ENCODE peak calls at places on chromosomes 16 and 17, in seven cellular contexts. S is upper lobe of left lung, J is IMR-90, X is esophagus squamous epithelium, C is transverse colon, P is body of pancreas, K is gastrocnemius medialis. I is an unnamed sample.

GRCh38 chr17:62891659-62892058 is 74.4 kb upstream of the TANC2 start:
- DNase-seq in S (no peak), J (no peak), X (no peak), C (no peak), P (no peak), K (no peak), I (no peak)

GRCh38 chr17:73855933-73856332 is 211.7 kb upstream of the SDK2 start:
- DNase-seq in S (no peak), J (no peak), X (no peak), C (no peak), P (no peak), K (no peak), I (no peak)

GRCh38 chr16:77834600-77834963 is 46.2 kb downstream of the VAT1L start:
- DNase-seq in S (no peak), J (peak), X (no peak), C (no peak), P (no peak), K (no peak), I (no peak)

GRCh38 chr17:48598727-48599126 is 5.1 kb upstream of the HOXB5 start:
- DNase-seq in S (no peak), J (no peak), X (no peak), C (no peak), P (no peak), K (no peak), I (no peak)

GRCh38 chr16:59754854-59755253 is 1020.7 kb upstream of the GOT2 start:
- DNase-seq in S (no peak), J (no peak), X (no peak), C (no peak), P (no peak), K (no peak), I (no peak)

GRCh38 chr16:14063618-14064581 is 7.2 kb upstream of the MRTFB start:
- DNase-seq in S (no peak), J (no peak), X (no peak), C (no peak), P (no peak), K (no peak), I (no peak)

GRCh38 chr17:17917394-17917793 is 54.8 kb downstream of the TOM1L2 start:
- DNase-seq in S (no peak), J (no peak), X (no peak), C (no peak), P (no peak), K (no peak), I (no peak)

GRCh38 chr17:57470906-57471305 is 214.6 kb downstream of the MSI2 start:
- DNase-seq in S (no peak), J (no peak), X (no peak), C (no peak), P (no peak), K (no peak), I (no peak)

GRCh38 chr16:49405123-49405522 is 31.5 kb downstream of the C16orf78 start:
- DNase-seq in S (no peak), J (no peak), X (no peak), C (no peak), P (no peak), K (no peak), I (no peak)

GRCh38 chr17:9670596-9670995 is 25.3 kb downstream of the USP43 start:
- DNase-seq in S (no peak), J (no peak), X (no peak), C (no peak), P (no peak), K (no peak), I (no peak)

GRCh38 chr16:11198817-11199216 is 57.2 kb downstream of the SOCS1 start:
- DNase-seq in S (peak), J (no peak), X (no peak), C (peak), P (no peak), K (no peak), I (peak)

GRCh38 chr16:52451971-52452421 is 94.9 kb downstream of the TOX3 start:
- DNase-seq in S (no peak), J (no peak), X (no peak), C (peak), P (no peak), K (no peak), I (no peak)

GRCh38 chr16:49713770-49714169 is 142.1 kb downstream of the ZNF423 start:
- DNase-seq in S (no peak), J (no peak), X (no peak), C (no peak), P (no peak), K (no peak), I (no peak)

GRCh38 chr17:28812136-28812979 is 30.2 kb downstream of the FAM222B start:
- DNase-seq in S (peak), J (peak), X (peak), C (peak), P (peak), K (peak), I (peak)
- TF ChIP-seq POLR2A in S (peak), J (peak), X (peak), C (peak), P (peak), K (peak), I (peak)

GRCh38 chr16:19314718-19315425 is 29.3 kb downstream of the CLEC19A start:
- DNase-seq in S (no peak), J (no peak), X (no peak), C (no peak), P (no peak), K (no peak), I (no peak)

GRCh38 chr16:19316846-19317245 is 31.3 kb downstream of the CLEC19A start:
- DNase-seq in S (no peak), J (no peak), X (no peak), C (no peak), P (no peak), K (no peak), I (no peak)

GRCh38 chr16:19315889-19316288 is 30.4 kb downstream of the CLEC19A start:
- DNase-seq in S (no peak), J (no peak), X (no peak), C (no peak), P (no peak), K (no peak), I (no peak)
- TF ChIP-seq POLR2A in S (no peak), J (no peak), X (no peak), C (no peak), P (no peak), K (no peak), I (no peak)

GRCh38 chr17:77455111-77455877 is 314.5 kb downstream of the SEC14L1 start:
- DNase-seq in S (no peak), J (peak), X (no peak), C (no peak), P (no peak), K (no peak), I (no peak)

GRCh38 chr17:77454560-77455095 is 313.9 kb downstream of the SEC14L1 start:
- DNase-seq in S (no peak), J (no peak), X (no peak), C (no peak), P (no peak), K (no peak), I (no peak)

GRCh38 chr17:77455878-77456234 is 315.1 kb downstream of the SEC14L1 start:
- DNase-seq in S (no peak), J (no peak), X (no peak), C (no peak), P (no peak), K (no peak), I (no peak)

GRCh38 chr17:77451894-77452852 is 311.4 kb downstream of the SEC14L1 start:
- DNase-seq in S (peak), J (peak), X (no peak), C (peak), P (peak), K (no peak), I (no peak)

GRCh38 chr17:77453613-77454559 is 313.1 kb downstream of the SEC14L1 start:
- DNase-seq in S (peak), J (no peak), X (no peak), C (peak), P (peak), K (no peak), I (no peak)
- TF ChIP-seq POLR2A in S (no peak), J (no peak), X (peak), C (peak), P (no peak), K (no peak), I (no peak)

DNA sequence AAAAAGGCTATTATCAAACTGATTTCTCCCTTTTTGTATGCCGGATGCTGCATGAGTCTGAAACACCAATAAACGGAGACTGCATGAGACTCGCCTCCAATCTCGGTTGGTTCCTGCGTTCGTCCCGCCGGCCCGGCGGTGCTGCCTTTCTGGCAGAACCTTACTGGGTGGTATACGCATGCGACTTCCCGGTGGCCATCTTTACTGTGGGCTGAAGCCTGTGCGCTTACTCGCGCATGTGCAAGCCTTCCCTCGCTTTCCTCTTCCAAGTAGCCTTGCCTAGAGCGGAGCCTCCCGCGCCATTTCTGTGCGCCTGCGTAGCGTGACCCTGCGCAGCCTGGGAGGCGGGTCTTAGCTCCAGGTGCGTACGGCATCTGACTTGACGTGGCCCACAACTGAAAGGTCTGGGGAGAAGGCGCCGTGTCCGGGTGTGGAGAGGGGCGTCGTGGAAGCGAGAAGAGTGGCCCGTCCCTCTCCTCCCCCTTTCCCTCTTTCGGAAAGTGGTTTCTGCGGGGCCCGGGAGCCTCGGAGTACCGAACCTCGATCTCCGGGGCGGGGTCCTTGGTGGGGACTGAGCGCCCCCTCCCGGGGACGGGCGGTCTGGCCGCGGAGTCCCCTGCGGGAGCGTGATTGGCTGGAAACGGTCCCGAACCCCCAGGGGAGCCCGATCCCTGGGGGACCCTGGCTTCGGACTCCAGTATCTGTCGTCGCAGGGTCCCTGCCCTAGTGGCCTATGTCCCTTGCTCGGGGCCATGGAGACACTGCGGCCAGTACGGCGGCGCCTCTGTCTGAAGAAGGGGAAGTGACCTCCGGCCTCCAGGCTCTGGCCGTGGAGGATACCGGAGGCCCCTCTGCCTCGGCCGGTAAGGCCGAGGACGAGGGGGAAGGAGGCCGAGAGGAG is at the start of gene PAGR1:
- DNase-seq in S (peak), J (peak), X (peak), C (peak), P (peak), K (peak), I (peak)
- TF ChIP-seq POLR2A in S (peak), J (peak), X (peak), C (peak), P (peak), K (peak), I (peak)

GRCh38 chr17:44830359-44831269 is 527 bp upstream of the GJC1 start:
- DNase-seq in S (no peak), J (no peak), X (no peak), C (peak), P (no peak), K (no peak), I (no peak)

GRCh38 chr17:44828919-44829557 is 1.0 kb downstream of the GJC1 start:
- DNase-seq in S (no peak), J (no peak), X (no peak), C (no peak), P (no peak), K (no peak), I (no peak)

GRCh38 chr17:44831270-44831770 is 1.2 kb upstream of the GJC1 start:
- DNase-seq in S (no peak), J (no peak), X (no peak), C (no peak), P (no peak), K (no peak), I (no peak)

GRCh38 chr17:44827863-44828262 is 2.2 kb downstream of the GJC1 start:
- DNase-seq in S (no peak), J (no peak), X (no peak), C (no peak), P (no peak), K (no peak), I (no peak)

GRCh38 chr17:44829558-44830358 is at the start of gene GJC1:
- DNase-seq in S (no peak), J (no peak), X (no peak), C (peak), P (peak), K (no peak), I (peak)
- TF ChIP-seq POLR2A in S (no peak), J (no peak), X (no peak), C (no peak), P (no peak), K (no peak), I (peak)

I was measured in H54.